ENCODE peak calls at places on chromosomes 4 and X, in eight cellular contexts. One of them, this sample, is unnamed.

GRCh38 chr4:107709916-107710315 is 10.1 kb downstream of the PAPSS1 start:
- DNase-seq in non-pigmented ciliary epithelial cell: no peak
- DNase-seq in HCEC 1CT: peak; percentile 33
- DNase-seq in activated T-helper 1 cell treated with anti-CD3 and anti-CD28 coated beads, Interleukin-12 subunit alpha, Interleukin-12 subunit beta, Interleukin-2, Interleukin-4 antibody, amounts not matched to agents 30 ng/mL and 10 ng/mL and 1 ng/mL, durations not matched to agents 14 hours and 24 hours and 36 hours: no peak
- DNase-seq in CD8-positive, alpha-beta T cell: no peak
- DNase-seq in amniotic stem cell: no peak
- DNase-seq in IMR-90: peak; percentile 22
- DNase-seq in H9: no peak
- DNase-seq in this sample: peak; percentile 36

GRCh38 chr4:2935762-2936743 is 27.2 kb downstream of the NOP14 start:
- DNase-seq in non-pigmented ciliary epithelial cell: no peak
- DNase-seq in HCEC 1CT: no peak
- DNase-seq in activated T-helper 1 cell treated with anti-CD3 and anti-CD28 coated beads, Interleukin-12 subunit alpha, Interleukin-12 subunit beta, Interleukin-2, Interleukin-4 antibody, amounts not matched to agents 30 ng/mL and 10 ng/mL and 1 ng/mL, durations not matched to agents 14 hours and 24 hours and 36 hours: no peak
- DNase-seq in CD8-positive, alpha-beta T cell: no peak
- DNase-seq in amniotic stem cell: no peak
- DNase-seq in IMR-90: no peak
- DNase-seq in H9: no peak
- DNase-seq in this sample: no peak

GRCh38 chrX:6383911-6384310 is 151.0 kb downstream of the VCX3A start:
- DNase-seq in non-pigmented ciliary epithelial cell: no peak
- DNase-seq in HCEC 1CT: no peak
- DNase-seq in activated T-helper 1 cell treated with anti-CD3 and anti-CD28 coated beads, Interleukin-12 subunit alpha, Interleukin-12 subunit beta, Interleukin-2, Interleukin-4 antibody, amounts not matched to agents 30 ng/mL and 10 ng/mL and 1 ng/mL, durations not matched to agents 14 hours and 24 hours and 36 hours: no peak
- DNase-seq in CD8-positive, alpha-beta T cell: no peak
- DNase-seq in amniotic stem cell: no peak
- DNase-seq in IMR-90: no peak
- DNase-seq in H9: no peak
- DNase-seq in this sample: no peak

GRCh38 chr4:4778491-4779003 is 80.9 kb upstream of the MSX1 start:
- DNase-seq in non-pigmented ciliary epithelial cell: no peak
- DNase-seq in HCEC 1CT: no peak
- DNase-seq in activated T-helper 1 cell treated with anti-CD3 and anti-CD28 coated beads, Interleukin-12 subunit alpha, Interleukin-12 subunit beta, Interleukin-2, Interleukin-4 antibody, amounts not matched to agents 30 ng/mL and 10 ng/mL and 1 ng/mL, durations not matched to agents 14 hours and 24 hours and 36 hours: no peak
- DNase-seq in CD8-positive, alpha-beta T cell: no peak
- DNase-seq in amniotic stem cell: no peak
- DNase-seq in IMR-90: no peak
- DNase-seq in H9: no peak
- DNase-seq in this sample: no peak

GRCh38 chr4:79334783-79335182 is 8.9 kb upstream of the NAA11 start:
- DNase-seq in non-pigmented ciliary epithelial cell: no peak
- DNase-seq in HCEC 1CT: no peak
- DNase-seq in activated T-helper 1 cell treated with anti-CD3 and anti-CD28 coated beads, Interleukin-12 subunit alpha, Interleukin-12 subunit beta, Interleukin-2, Interleukin-4 antibody, amounts not matched to agents 30 ng/mL and 10 ng/mL and 1 ng/mL, durations not matched to agents 14 hours and 24 hours and 36 hours: no peak
- DNase-seq in CD8-positive, alpha-beta T cell: no peak
- DNase-seq in amniotic stem cell: no peak
- DNase-seq in IMR-90: no peak
- DNase-seq in H9: no peak
- DNase-seq in this sample: no peak

GRCh38 chr4:112592717-112593116 is 44.0 kb downstream of the ZGRF1 start:
- DNase-seq in non-pigmented ciliary epithelial cell: no peak
- DNase-seq in HCEC 1CT: no peak
- DNase-seq in activated T-helper 1 cell treated with anti-CD3 and anti-CD28 coated beads, Interleukin-12 subunit alpha, Interleukin-12 subunit beta, Interleukin-2, Interleukin-4 antibody, amounts not matched to agents 30 ng/mL and 10 ng/mL and 1 ng/mL, durations not matched to agents 14 hours and 24 hours and 36 hours: no peak
- DNase-seq in CD8-positive, alpha-beta T cell: no peak
- DNase-seq in amniotic stem cell: no peak
- DNase-seq in IMR-90: no peak
- DNase-seq in H9: no peak
- DNase-seq in this sample: no peak

GRCh38 chr4:52873191-52873590 is 11.1 kb downstream of the RASL11B start:
- DNase-seq in non-pigmented ciliary epithelial cell: no peak
- DNase-seq in HCEC 1CT: no peak
- DNase-seq in activated T-helper 1 cell treated with anti-CD3 and anti-CD28 coated beads, Interleukin-12 subunit alpha, Interleukin-12 subunit beta, Interleukin-2, Interleukin-4 antibody, amounts not matched to agents 30 ng/mL and 10 ng/mL and 1 ng/mL, durations not matched to agents 14 hours and 24 hours and 36 hours: no peak
- DNase-seq in CD8-positive, alpha-beta T cell: no peak
- DNase-seq in amniotic stem cell: no peak
- DNase-seq in IMR-90: no peak
- DNase-seq in H9: no peak
- DNase-seq in this sample: no peak

GRCh38 chr4:87025614-87026041 is 90.8 kb downstream of the AFF1 start:
- DNase-seq in non-pigmented ciliary epithelial cell: no peak
- DNase-seq in HCEC 1CT: no peak
- DNase-seq in activated T-helper 1 cell treated with anti-CD3 and anti-CD28 coated beads, Interleukin-12 subunit alpha, Interleukin-12 subunit beta, Interleukin-2, Interleukin-4 antibody, amounts not matched to agents 30 ng/mL and 10 ng/mL and 1 ng/mL, durations not matched to agents 14 hours and 24 hours and 36 hours: no peak
- DNase-seq in CD8-positive, alpha-beta T cell: no peak
- DNase-seq in amniotic stem cell: no peak
- DNase-seq in IMR-90: no peak
- DNase-seq in H9: no peak
- DNase-seq in this sample: no peak

GRCh38 chr4:83722730-83723269 is 186.9 kb downstream of the GPAT3 start:
- DNase-seq in non-pigmented ciliary epithelial cell: no peak
- DNase-seq in HCEC 1CT: no peak
- DNase-seq in activated T-helper 1 cell treated with anti-CD3 and anti-CD28 coated beads, Interleukin-12 subunit alpha, Interleukin-12 subunit beta, Interleukin-2, Interleukin-4 antibody, amounts not matched to agents 30 ng/mL and 10 ng/mL and 1 ng/mL, durations not matched to agents 14 hours and 24 hours and 36 hours: no peak
- DNase-seq in CD8-positive, alpha-beta T cell: no peak
- DNase-seq in amniotic stem cell: no peak
- DNase-seq in IMR-90: no peak
- DNase-seq in H9: no peak
- DNase-seq in this sample: no peak

GRCh38 chr4:83947811-83948210 is 411.9 kb downstream of the GPAT3 start:
- DNase-seq in non-pigmented ciliary epithelial cell: no peak
- DNase-seq in HCEC 1CT: no peak
- DNase-seq in activated T-helper 1 cell treated with anti-CD3 and anti-CD28 coated beads, Interleukin-12 subunit alpha, Interleukin-12 subunit beta, Interleukin-2, Interleukin-4 antibody, amounts not matched to agents 30 ng/mL and 10 ng/mL and 1 ng/mL, durations not matched to agents 14 hours and 24 hours and 36 hours: no peak
- DNase-seq in CD8-positive, alpha-beta T cell: no peak
- DNase-seq in amniotic stem cell: no peak
- DNase-seq in IMR-90: peak; percentile 1
- DNase-seq in H9: no peak
- DNase-seq in this sample: no peak

GRCh38 chr4:169604131-169604900 is 8.1 kb downstream of the NEK1 start:
- DNase-seq in non-pigmented ciliary epithelial cell: no peak
- DNase-seq in HCEC 1CT: peak; percentile 64
- DNase-seq in activated T-helper 1 cell treated with anti-CD3 and anti-CD28 coated beads, Interleukin-12 subunit alpha, Interleukin-12 subunit beta, Interleukin-2, Interleukin-4 antibody, amounts not matched to agents 30 ng/mL and 10 ng/mL and 1 ng/mL, durations not matched to agents 14 hours and 24 hours and 36 hours: no peak
- DNase-seq in CD8-positive, alpha-beta T cell: no peak
- DNase-seq in amniotic stem cell: no peak
- DNase-seq in IMR-90: peak; percentile 83
- DNase-seq in H9: no peak
- DNase-seq in this sample: peak; percentile 79

GRCh38 chrX:13652256-13653021 is 502 bp upstream of the TCEANC start:
- DNase-seq in non-pigmented ciliary epithelial cell: peak; percentile 81
- DNase-seq in HCEC 1CT: peak; percentile 87
- DNase-seq in activated T-helper 1 cell treated with anti-CD3 and anti-CD28 coated beads, Interleukin-12 subunit alpha, Interleukin-12 subunit beta, Interleukin-2, Interleukin-4 antibody, amounts not matched to agents 30 ng/mL and 10 ng/mL and 1 ng/mL, durations not matched to agents 14 hours and 24 hours and 36 hours: no peak
- DNase-seq in CD8-positive, alpha-beta T cell: no peak
- DNase-seq in amniotic stem cell: peak; percentile 27
- DNase-seq in IMR-90: peak; percentile 98
- DNase-seq in H9: no peak
- DNase-seq in this sample: peak; percentile 93

GRCh38 chr4:94491322-94491721 is 39.6 kb downstream of the PDLIM5 start:
- DNase-seq in non-pigmented ciliary epithelial cell: no peak
- DNase-seq in HCEC 1CT: peak; percentile 48
- DNase-seq in activated T-helper 1 cell treated with anti-CD3 and anti-CD28 coated beads, Interleukin-12 subunit alpha, Interleukin-12 subunit beta, Interleukin-2, Interleukin-4 antibody, amounts not matched to agents 30 ng/mL and 10 ng/mL and 1 ng/mL, durations not matched to agents 14 hours and 24 hours and 36 hours: no peak
- DNase-seq in CD8-positive, alpha-beta T cell: no peak
- DNase-seq in amniotic stem cell: no peak
- DNase-seq in IMR-90: peak; percentile 52
- DNase-seq in H9: no peak
- DNase-seq in this sample: peak; percentile 59

GRCh38 chr4:67104145-67104544 is 441.2 kb downstream of the CENPC start:
- DNase-seq in non-pigmented ciliary epithelial cell: no peak
- DNase-seq in HCEC 1CT: no peak
- DNase-seq in activated T-helper 1 cell treated with anti-CD3 and anti-CD28 coated beads, Interleukin-12 subunit alpha, Interleukin-12 subunit beta, Interleukin-2, Interleukin-4 antibody, amounts not matched to agents 30 ng/mL and 10 ng/mL and 1 ng/mL, durations not matched to agents 14 hours and 24 hours and 36 hours: no peak
- DNase-seq in CD8-positive, alpha-beta T cell: no peak
- DNase-seq in amniotic stem cell: no peak
- DNase-seq in IMR-90: no peak
- DNase-seq in H9: no peak
- DNase-seq in this sample: no peak

GRCh38 chrX:34875204-34875603 is 67.4 kb upstream of the FAM47B start:
- DNase-seq in non-pigmented ciliary epithelial cell: peak; percentile 67
- DNase-seq in HCEC 1CT: peak; percentile 70
- DNase-seq in activated T-helper 1 cell treated with anti-CD3 and anti-CD28 coated beads, Interleukin-12 subunit alpha, Interleukin-12 subunit beta, Interleukin-2, Interleukin-4 antibody, amounts not matched to agents 30 ng/mL and 10 ng/mL and 1 ng/mL, durations not matched to agents 14 hours and 24 hours and 36 hours: no peak
- DNase-seq in CD8-positive, alpha-beta T cell: no peak
- DNase-seq in amniotic stem cell: no peak
- DNase-seq in IMR-90: peak; percentile 75
- DNase-seq in H9: no peak
- DNase-seq in this sample: peak; percentile 52

GRCh38 chrX:68698955-68699354 is 51.5 kb downstream of the STARD8 start:
- DNase-seq in non-pigmented ciliary epithelial cell: no peak
- DNase-seq in HCEC 1CT: no peak
- DNase-seq in activated T-helper 1 cell treated with anti-CD3 and anti-CD28 coated beads, Interleukin-12 subunit alpha, Interleukin-12 subunit beta, Interleukin-2, Interleukin-4 antibody, amounts not matched to agents 30 ng/mL and 10 ng/mL and 1 ng/mL, durations not matched to agents 14 hours and 24 hours and 36 hours: no peak
- DNase-seq in CD8-positive, alpha-beta T cell: no peak
- DNase-seq in amniotic stem cell: no peak
- DNase-seq in IMR-90: no peak
- DNase-seq in H9: no peak
- DNase-seq in this sample: no peak

GRCh38 chr4:41102360-41103092 is 111.8 kb downstream of the APBB2 start:
- DNase-seq in non-pigmented ciliary epithelial cell: peak; percentile 11
- DNase-seq in HCEC 1CT: no peak
- DNase-seq in activated T-helper 1 cell treated with anti-CD3 and anti-CD28 coated beads, Interleukin-12 subunit alpha, Interleukin-12 subunit beta, Interleukin-2, Interleukin-4 antibody, amounts not matched to agents 30 ng/mL and 10 ng/mL and 1 ng/mL, durations not matched to agents 14 hours and 24 hours and 36 hours: no peak
- DNase-seq in CD8-positive, alpha-beta T cell: no peak
- DNase-seq in amniotic stem cell: no peak
- DNase-seq in IMR-90: no peak
- DNase-seq in H9: no peak
- DNase-seq in this sample: no peak

GRCh38 chrX:155877288-155877687 is 3.9 kb upstream of the VAMP7 start:
- DNase-seq in non-pigmented ciliary epithelial cell: no peak
- DNase-seq in HCEC 1CT: no peak
- DNase-seq in activated T-helper 1 cell treated with anti-CD3 and anti-CD28 coated beads, Interleukin-12 subunit alpha, Interleukin-12 subunit beta, Interleukin-2, Interleukin-4 antibody, amounts not matched to agents 30 ng/mL and 10 ng/mL and 1 ng/mL, durations not matched to agents 14 hours and 24 hours and 36 hours: no peak
- DNase-seq in CD8-positive, alpha-beta T cell: no peak
- DNase-seq in amniotic stem cell: no peak
- DNase-seq in IMR-90: no peak
- DNase-seq in H9: no peak
- DNase-seq in this sample: no peak

GRCh38 chr4:153153339-153153851 is 50.8 kb upstream of the TRIM2 start:
- DNase-seq in non-pigmented ciliary epithelial cell: no peak
- DNase-seq in HCEC 1CT: no peak
- DNase-seq in activated T-helper 1 cell treated with anti-CD3 and anti-CD28 coated beads, Interleukin-12 subunit alpha, Interleukin-12 subunit beta, Interleukin-2, Interleukin-4 antibody, amounts not matched to agents 30 ng/mL and 10 ng/mL and 1 ng/mL, durations not matched to agents 14 hours and 24 hours and 36 hours: peak; percentile 70
- DNase-seq in CD8-positive, alpha-beta T cell: peak; percentile 33
- DNase-seq in amniotic stem cell: no peak
- DNase-seq in IMR-90: peak; percentile 7
- DNase-seq in H9: peak; percentile 75
- DNase-seq in this sample: peak; percentile 33

GRCh38 chr4:25890653-25891485 is 23.2 kb upstream of the SMIM20 start:
- DNase-seq in non-pigmented ciliary epithelial cell: no peak
- DNase-seq in HCEC 1CT: no peak
- DNase-seq in activated T-helper 1 cell treated with anti-CD3 and anti-CD28 coated beads, Interleukin-12 subunit alpha, Interleukin-12 subunit beta, Interleukin-2, Interleukin-4 antibody, amounts not matched to agents 30 ng/mL and 10 ng/mL and 1 ng/mL, durations not matched to agents 14 hours and 24 hours and 36 hours: no peak
- DNase-seq in CD8-positive, alpha-beta T cell: no peak
- DNase-seq in amniotic stem cell: no peak
- DNase-seq in IMR-90: no peak
- DNase-seq in H9: peak; percentile 50
- DNase-seq in this sample: no peak

GRCh38 chr4:150679018-150679766 is 97.2 kb downstream of the MAB21L2 start:
- DNase-seq in non-pigmented ciliary epithelial cell: no peak
- DNase-seq in HCEC 1CT: no peak
- DNase-seq in activated T-helper 1 cell treated with anti-CD3 and anti-CD28 coated beads, Interleukin-12 subunit alpha, Interleukin-12 subunit beta, Interleukin-2, Interleukin-4 antibody, amounts not matched to agents 30 ng/mL and 10 ng/mL and 1 ng/mL, durations not matched to agents 14 hours and 24 hours and 36 hours: no peak
- DNase-seq in CD8-positive, alpha-beta T cell: no peak
- DNase-seq in amniotic stem cell: no peak
- DNase-seq in IMR-90: no peak
- DNase-seq in H9: no peak
- DNase-seq in this sample: no peak

GRCh38 chr4:7988437-7988836 is 48.8 kb upstream of the AFAP1 start:
- DNase-seq in non-pigmented ciliary epithelial cell: no peak
- DNase-seq in HCEC 1CT: peak; percentile 37
- DNase-seq in activated T-helper 1 cell treated with anti-CD3 and anti-CD28 coated beads, Interleukin-12 subunit alpha, Interleukin-12 subunit beta, Interleukin-2, Interleukin-4 antibody, amounts not matched to agents 30 ng/mL and 10 ng/mL and 1 ng/mL, durations not matched to agents 14 hours and 24 hours and 36 hours: no peak
- DNase-seq in CD8-positive, alpha-beta T cell: no peak
- DNase-seq in amniotic stem cell: peak; percentile 7
- DNase-seq in IMR-90: peak; percentile 76
- DNase-seq in H9: no peak
- DNase-seq in this sample: peak; percentile 69

GRCh38 chrX:13885591-13885990 is 68.7 kb upstream of the GPM6B start:
- DNase-seq in non-pigmented ciliary epithelial cell: no peak
- DNase-seq in HCEC 1CT: no peak
- DNase-seq in activated T-helper 1 cell treated with anti-CD3 and anti-CD28 coated beads, Interleukin-12 subunit alpha, Interleukin-12 subunit beta, Interleukin-2, Interleukin-4 antibody, amounts not matched to agents 30 ng/mL and 10 ng/mL and 1 ng/mL, durations not matched to agents 14 hours and 24 hours and 36 hours: no peak
- DNase-seq in CD8-positive, alpha-beta T cell: no peak
- DNase-seq in amniotic stem cell: no peak
- DNase-seq in IMR-90: no peak
- DNase-seq in H9: no peak
- DNase-seq in this sample: no peak

GRCh38 chrX:129522184-129523059 is 868 bp downstream of the SMARCA1 start:
- DNase-seq in non-pigmented ciliary epithelial cell: no peak
- DNase-seq in HCEC 1CT: peak; percentile 68
- DNase-seq in activated T-helper 1 cell treated with anti-CD3 and anti-CD28 coated beads, Interleukin-12 subunit alpha, Interleukin-12 subunit beta, Interleukin-2, Interleukin-4 antibody, amounts not matched to agents 30 ng/mL and 10 ng/mL and 1 ng/mL, durations not matched to agents 14 hours and 24 hours and 36 hours: no peak
- DNase-seq in CD8-positive, alpha-beta T cell: no peak
- DNase-seq in amniotic stem cell: peak; percentile 45
- DNase-seq in IMR-90: peak; percentile 54
- DNase-seq in H9: peak; percentile 67
- DNase-seq in this sample: peak; percentile 60

This sample was measured in cardiac fibroblast.